ENCODE peak calls at places on chromosomes 7 and 10, in five cellular contexts. J, H, G, F and U are unnamed samples. For H3K27me3, the result is how much of the 10 kb centered on the place peaks cover.

GRCh38 chr7:4738711-4739527 is 36.5 kb upstream of the AP5Z1 start:
- DNase-seq in J (peak), H (no peak), G (no peak), F (peak), U (no peak)

GRCh38 chr7:102287465-102288146 is 938 bp downstream of the SH2B2 start:
- DNase-seq in J (peak), H (no peak), G (peak), F (no peak), U (peak)

GRCh38 chr7:19915596-19915995 is 142.2 kb upstream of the TMEM196 start:
- DNase-seq in J (no peak), H (no peak), G (no peak), F (no peak), U (no peak)

GRCh38 chr10:3424102-3424803 is 251.7 kb upstream of the PITRM1 start:
- DNase-seq in J (no peak), H (no peak), G (no peak), F (no peak), U (no peak)

GRCh38 chr7:104943502-104944343 is 70.3 kb upstream of the KMT2E start:
- DNase-seq in J (peak), H (peak), G (peak), F (peak), U (peak)

GRCh38 chr7:133064082-133064825 is 17.6 kb downstream of the CHCHD3 start:
- DNase-seq in J (no peak), H (no peak), G (no peak), F (no peak), U (no peak)

GRCh38 chr7:105940111-105940510 is 23.0 kb upstream of the CDHR3 start:
- DNase-seq in J (no peak), H (peak), G (no peak), F (no peak), U (no peak)

GRCh38 chr7:98536803-98537202 is 80.3 kb upstream of the NPTX2 start:
- DNase-seq in J (no peak), H (no peak), G (no peak), F (no peak), U (no peak)

GRCh38 chr7:135188298-135188984 is 17.9 kb upstream of the CYREN start:
- DNase-seq in J (no peak), H (no peak), G (no peak), F (no peak), U (peak)

GRCh38 chr10:86758231-86759072 is 2.0 kb downstream of the BMPR1A start:
- DNase-seq in J (no peak), H (no peak), G (no peak), F (no peak), U (no peak)

GRCh38 chr7:23356726-23357125 is 57.6 kb downstream of the MALSU1 start:
- DNase-seq in J (no peak), H (no peak), G (no peak), F (no peak), U (no peak)

GRCh38 chr7:158029431-158029938 is 558.1 kb downstream of the PTPRN2 start:
- DNase-seq in J (peak), H (no peak), G (no peak), F (no peak), U (peak)

GRCh38 chr7:108455833-108456677 is at the start of gene NRCAM:
- DNase-seq in J (no peak), H (no peak), G (peak), F (peak), U (peak)

GRCh38 chr7:135320277-135320676 is 86.6 kb downstream of the STRA8 start:
- DNase-seq in J (peak), H (peak), G (peak), F (no peak), U (no peak)

GRCh38 chr7:108789451-108789850 is 219.8 kb downstream of the DNAJB9 start:
- DNase-seq in J (no peak), H (no peak), G (no peak), F (no peak), U (no peak)

GRCh38 chr10:133170092-133170491 is 10.1 kb downstream of the KNDC1 start:
- DNase-seq in J (peak), H (no peak), G (no peak), F (no peak), U (no peak)

GRCh38 chr7:7119668-7120208 is 62.6 kb upstream of the C1GALT1 start:
- DNase-seq in J (no peak), H (no peak), G (no peak), F (no peak), U (no peak)

GRCh38 chr10:119159332-119159731 is 6.2 kb downstream of the SFXN4 start:
- DNase-seq in J (peak), H (no peak), G (no peak), F (no peak), U (no peak)

GRCh38 chr10:34655286-34656170 is 159.6 kb downstream of the PARD3 start:
- DNase-seq in J (no peak), H (peak), G (peak), F (peak), U (no peak)

GRCh38 chr10:1559311-1559710 is 178.0 kb downstream of the ADARB2 start:
- DNase-seq in J (peak), H (no peak), G (no peak), F (no peak), U (peak)

GRCh38 chr10:121296856-121297255 is 301.4 kb downstream of the FGFR2 start:
- DNase-seq in J (no peak), H (no peak), G (no peak), F (no peak), U (no peak)

DNA sequence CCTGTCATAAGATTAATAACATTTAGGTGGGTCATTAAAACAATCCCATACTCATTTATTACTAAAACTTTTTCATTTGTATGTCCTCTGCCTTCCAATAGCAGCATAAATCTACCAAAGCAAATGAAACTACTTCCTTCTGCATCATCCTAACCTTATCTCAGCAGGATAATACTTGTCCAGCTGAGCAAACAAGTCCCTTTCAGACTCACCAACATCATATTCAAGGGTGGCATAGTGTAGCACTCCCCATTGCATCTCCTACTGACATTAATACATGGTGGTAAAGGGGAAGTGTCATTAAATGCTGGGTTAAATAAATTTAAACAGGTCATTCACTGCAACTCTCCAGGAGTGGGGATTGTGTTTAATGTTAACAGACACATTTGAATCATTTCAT is 3.4 kb upstream of the MINDY3 start:
- DNase-seq in J (no peak), H (no peak), G (no peak), F (no peak), U (no peak)
- H3K27me3 ChIP-seq in J (under half), H (under half), G (half or more), F (under half), U (under half)

GRCh38 chr10:11295492-11295891 is 277.8 kb downstream of the CELF2 start:
- DNase-seq in J (no peak), H (no peak), G (no peak), F (no peak), U (no peak)
- TF ChIP-seq POLR2AphosphoS5 in J (no peak), H (no peak), G (no peak), F (no peak), U (no peak)

GRCh38 chr10:114681542-114681941 is 23.5 kb upstream of the ABLIM1 start:
- DNase-seq in J (no peak), H (no peak), G (no peak), F (no peak), U (no peak)
- H3K4me3 ChIP-seq in J (no peak), H (no peak), G (no peak), F (no peak), U (no peak)

DNA sequence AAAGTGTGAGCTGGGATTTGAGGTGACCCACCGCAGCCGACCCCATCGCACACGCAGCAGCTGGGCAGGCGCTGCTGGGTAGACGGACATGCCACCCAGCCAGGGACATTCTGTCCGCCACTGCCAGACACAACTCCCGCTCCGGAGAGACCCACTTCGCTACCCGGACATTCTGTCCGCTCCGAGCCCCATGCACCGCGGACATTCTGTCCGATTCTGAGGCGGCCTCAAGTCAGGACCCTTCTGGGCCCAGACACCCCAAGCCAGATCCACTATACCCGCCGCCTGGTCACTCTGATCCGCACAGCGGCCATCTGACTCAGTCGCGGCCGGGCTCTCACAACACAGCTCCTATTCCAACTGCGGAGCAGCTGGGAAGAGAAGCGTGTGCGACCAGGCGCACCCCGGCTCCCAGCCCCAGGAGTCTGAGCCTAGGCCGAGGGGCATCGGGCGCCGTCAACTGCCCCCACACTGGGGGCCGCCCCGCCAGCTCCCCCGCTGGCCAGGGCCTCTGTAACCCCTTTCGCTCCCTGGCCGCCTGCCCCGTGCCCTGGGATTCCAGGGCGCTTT is 760 bp downstream of the PITX3 start:
- DNase-seq in J (no peak), H (no peak), G (no peak), F (no peak), U (no peak)
- H3K27me3 ChIP-seq in J (under half), H (under half), G (half or more), F (under half), U (under half)

GRCh38 chr10:19719320-19719719 is 96.9 kb upstream of the PLXDC2 start:
- DNase-seq in J (no peak), H (no peak), G (no peak), F (no peak), U (no peak)
- TF ChIP-seq POLR2AphosphoS5 in J (no peak), H (no peak), G (no peak), F (no peak), U (no peak)

DNA sequence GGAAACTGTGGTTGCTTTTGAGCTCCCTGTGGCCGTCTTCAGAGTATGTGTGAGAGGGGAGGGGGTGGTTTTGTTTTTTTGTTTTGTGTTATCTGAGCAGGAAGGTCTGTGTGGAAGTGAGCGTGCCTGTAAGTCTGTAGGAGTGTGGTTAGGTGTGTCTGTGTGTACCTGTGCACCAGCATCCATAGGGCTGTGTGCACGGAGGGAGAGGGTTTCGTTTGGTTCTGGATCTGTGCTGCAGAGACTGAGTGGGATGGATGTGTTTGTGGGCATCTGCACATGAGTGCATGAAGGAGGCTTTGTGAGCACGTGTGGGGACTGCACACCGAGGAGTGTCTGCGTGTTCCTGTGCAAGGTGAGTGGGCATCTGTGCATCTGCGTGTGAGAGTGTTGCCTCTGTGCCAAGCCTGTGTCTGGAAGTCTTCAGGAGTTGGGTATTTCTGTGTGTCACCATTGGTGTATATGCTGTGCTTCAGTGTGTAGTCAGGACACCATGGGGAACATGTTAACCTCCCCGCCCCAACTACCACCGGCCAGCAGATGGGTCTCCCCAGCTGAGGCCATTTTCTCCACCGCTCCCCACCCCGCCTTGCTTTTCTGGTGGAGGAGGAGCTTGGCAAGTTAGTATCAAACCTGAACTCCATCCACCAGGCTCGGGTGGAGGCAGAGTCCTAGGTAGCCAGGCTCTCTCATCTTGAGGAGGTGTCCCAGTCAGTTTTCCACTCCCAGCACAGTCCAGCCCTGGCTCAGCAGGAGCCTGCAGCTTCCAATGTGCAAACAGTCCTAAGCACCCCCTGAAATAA is 7.1 kb upstream of the TLX1 start:
- DNase-seq in J (peak), H (no peak), G (no peak), F (no peak), U (no peak)
- H3K4me3 ChIP-seq in J (no peak), H (no peak), G (peak), F (no peak), U (peak)